ENCODE peak calls at places on chromosomes 7 and 10, in four cellular contexts. One of them, this sample, is unnamed.

GRCh38 chr10:112804036-112804435 is 146.0 kb upstream of the TCF7L2 start:
- DNase-seq in GM23248: no peak
- DNase-seq in HCT116: no peak
- DNase-seq in heart left ventricle: no peak
- DNase-seq in this sample: no peak

GRCh38 chr7:50266893-50267386 is 37.6 kb upstream of the IKZF1 start:
- DNase-seq in GM23248: no peak
- DNase-seq in heart left ventricle: peak; percentile 31
- DNase-seq in HCT116: no peak
- DNase-seq in this sample: no peak

GRCh38 chr7:113086431-113086888 is at the start of gene GPR85:
- DNase-seq in HCT116: no peak
- DNase-seq in heart left ventricle: peak; percentile 43
- DNase-seq in GM23248: peak; percentile 90
- DNase-seq in this sample: peak; percentile 91

GRCh38 chr7:116499168-116500070 is at the start of gene CAV2:
- DNase-seq in GM23248: peak; percentile 85
- DNase-seq in heart left ventricle: peak; percentile 87
- DNase-seq in HCT116: peak; percentile 74
- DNase-seq in this sample: peak; percentile 87

GRCh38 chr10:112229096-112229495 is 45.5 kb upstream of the GPAM start:
- DNase-seq in heart left ventricle: no peak
- DNase-seq in GM23248: peak; percentile 72
- DNase-seq in HCT116: no peak
- DNase-seq in this sample: no peak

GRCh38 chr10:43197834-43198681 is 59.8 kb downstream of the CSGALNACT2 start:
- DNase-seq in HCT116: no peak
- DNase-seq in GM23248: peak; percentile 65
- DNase-seq in heart left ventricle: no peak
- DNase-seq in this sample: no peak

GRCh38 chr10:3452234-3452633 is 279.7 kb upstream of the PITRM1 start:
- DNase-seq in HCT116: no peak
- DNase-seq in GM23248: peak; percentile 90
- DNase-seq in heart left ventricle: no peak
- DNase-seq in this sample: peak; percentile 89

GRCh38 chr10:14684363-14684762 is 90.3 kb downstream of the FAM107B start:
- DNase-seq in HCT116: no peak
- DNase-seq in GM23248: peak; percentile 48
- DNase-seq in heart left ventricle: no peak
- DNase-seq in this sample: no peak

GRCh38 chr7:2970907-2971306 is 72.8 kb downstream of the CARD11 start:
- DNase-seq in heart left ventricle: no peak
- DNase-seq in HCT116: no peak
- DNase-seq in GM23248: no peak
- DNase-seq in this sample: no peak

GRCh38 chr7:130401101-130401500 is 20.8 kb downstream of the CPA1 start:
- DNase-seq in heart left ventricle: no peak
- DNase-seq in GM23248: no peak
- DNase-seq in HCT116: no peak
- DNase-seq in this sample: peak; percentile 66

GRCh38 chr10:60606343-60607080 is 171.8 kb upstream of the CDK1 start:
- DNase-seq in heart left ventricle: no peak
- DNase-seq in HCT116: no peak
- DNase-seq in GM23248: peak; percentile 79
- DNase-seq in this sample: peak; percentile 36

GRCh38 chr7:3378390-3379120 is 77.5 kb downstream of the SDK1 start:
- DNase-seq in HCT116: no peak
- DNase-seq in GM23248: no peak
- DNase-seq in heart left ventricle: no peak
- DNase-seq in this sample: no peak

GRCh38 chr10:45280113-45280512 is 35.3 kb downstream of the OR13A1 start:
- DNase-seq in GM23248: no peak
- DNase-seq in heart left ventricle: no peak
- DNase-seq in HCT116: no peak
- DNase-seq in this sample: no peak

GRCh38 chr10:113071446-113071845 is 121.4 kb downstream of the TCF7L2 start:
- DNase-seq in HCT116: no peak
- DNase-seq in GM23248: peak; percentile 16
- DNase-seq in heart left ventricle: peak; percentile 84
- DNase-seq in this sample: no peak

GRCh38 chr10:32197423-32197822 is 141.2 kb upstream of the KIF5B start:
- DNase-seq in GM23248: no peak
- DNase-seq in heart left ventricle: no peak
- DNase-seq in HCT116: no peak
- DNase-seq in this sample: no peak

GRCh38 chr10:124701881-124702656 is 42.1 kb downstream of the FAM53B start:
- DNase-seq in HCT116: no peak
- DNase-seq in GM23248: no peak
- DNase-seq in heart left ventricle: peak; percentile 65
- DNase-seq in this sample: no peak

GRCh38 chr7:29639887-29640600 is 76.4 kb downstream of the PRR15 start:
- DNase-seq in heart left ventricle: no peak
- DNase-seq in GM23248: no peak
- DNase-seq in HCT116: no peak
- DNase-seq in this sample: no peak

GRCh38 chr10:73793456-73793855 is 8.1 kb downstream of the ZSWIM8 start:
- DNase-seq in GM23248: no peak
- DNase-seq in HCT116: no peak
- DNase-seq in heart left ventricle: no peak
- DNase-seq in this sample: no peak

GRCh38 chr10:81963606-81964005 is 88.6 kb downstream of the NRG3 start:
- DNase-seq in HCT116: no peak
- DNase-seq in GM23248: no peak
- DNase-seq in heart left ventricle: no peak
- DNase-seq in this sample: no peak

GRCh38 chr10:24901686-24902399 is 50.6 kb downstream of the PRTFDC1 start:
- DNase-seq in HCT116: peak; percentile 92
- DNase-seq in heart left ventricle: peak; percentile 33
- DNase-seq in GM23248: peak; percentile 94
- DNase-seq in this sample: peak; percentile 61

GRCh38 chr7:117645456-117646181 is 165.8 kb downstream of the CFTR start:
- DNase-seq in heart left ventricle: no peak
- DNase-seq in HCT116: no peak
- DNase-seq in GM23248: peak; percentile 2
- DNase-seq in this sample: peak; percentile 59

GRCh38 chr10:112360308-112361270 is 13.3 kb upstream of the ACSL5 start:
- DNase-seq in heart left ventricle: peak; percentile 64
- DNase-seq in GM23248: peak; percentile 81
- DNase-seq in HCT116: no peak
- DNase-seq in this sample: peak; percentile 10

GRCh38 chr10:13686331-13686752 is 99.6 kb downstream of the PRPF18 start:
- DNase-seq in HCT116: no peak
- DNase-seq in GM23248: no peak
- DNase-seq in heart left ventricle: peak; percentile 65
- DNase-seq in this sample: no peak

GRCh38 chr10:71316081-71316785 is 2.8 kb upstream of the SLC29A3 start:
- DNase-seq in GM23248: peak; percentile 13
- DNase-seq in HCT116: no peak
- DNase-seq in heart left ventricle: no peak
- DNase-seq in this sample: peak; percentile 24

GRCh38 chr7:133570321-133570720 is 317.4 kb downstream of the EXOC4 start:
- DNase-seq in heart left ventricle: no peak
- DNase-seq in HCT116: no peak
- DNase-seq in GM23248: no peak
- DNase-seq in this sample: no peak

GRCh38 chr7:45687185-45687560 is 113.0 kb downstream of the ADCY1 start:
- DNase-seq in heart left ventricle: no peak
- DNase-seq in HCT116: no peak
- DNase-seq in GM23248: no peak
- DNase-seq in this sample: no peak

GRCh38 chr10:96743988-96744585 is 23.8 kb upstream of the PIK3AP1 start:
- DNase-seq in GM23248: peak; percentile 16
- DNase-seq in heart left ventricle: no peak
- DNase-seq in HCT116: no peak
- DNase-seq in this sample: peak; percentile 40

GRCh38 chr7:148588168-148588890 is 2.2 kb upstream of the C7orf33 start:
- DNase-seq in HCT116: no peak
- DNase-seq in heart left ventricle: no peak
- DNase-seq in GM23248: no peak
- DNase-seq in this sample: no peak

GRCh38 chr7:128740996-128741395 is 1.8 kb downstream of the CALU start:
- DNase-seq in heart left ventricle: peak; percentile 25
- DNase-seq in GM23248: peak; percentile 60
- DNase-seq in HCT116: no peak
- DNase-seq in this sample: peak; percentile 35

GRCh38 chr7:74396993-74397392 is 56.7 kb upstream of the GTF2IRD1 start:
- DNase-seq in HCT116: no peak
- DNase-seq in GM23248: no peak
- DNase-seq in heart left ventricle: no peak
- DNase-seq in this sample: no peak

GRCh38 chr7:150657526-150657925 is 25.3 kb upstream of the GIMAP6 start:
- DNase-seq in HCT116: no peak
- DNase-seq in GM23248: no peak
- DNase-seq in heart left ventricle: no peak
- DNase-seq in this sample: no peak

GRCh38 chr10:124225468-124226270 is 132.3 kb upstream of the CHST15 start:
- DNase-seq in heart left ventricle: no peak
- DNase-seq in HCT116: no peak
- DNase-seq in GM23248: no peak
- DNase-seq in this sample: no peak

GRCh38 chr10:52617346-52617745 is 155.2 kb downstream of the MBL2 start:
- DNase-seq in HCT116: no peak
- DNase-seq in GM23248: peak; percentile 49
- DNase-seq in heart left ventricle: no peak
- DNase-seq in this sample: peak; percentile 19

GRCh38 chr7:157853789-157854065 is 516.9 kb downstream of the DNAJB6 start:
- DNase-seq in heart left ventricle: no peak
- DNase-seq in HCT116: no peak
- DNase-seq in GM23248: no peak
- DNase-seq in this sample: no peak

GRCh38 chr7:23419845-23420244 is 50.4 kb downstream of the IGF2BP3 start:
- DNase-seq in heart left ventricle: no peak
- DNase-seq in HCT116: no peak
- DNase-seq in GM23248: no peak
- DNase-seq in this sample: no peak

GRCh38 chr10:13708256-13708990 is 121.7 kb downstream of the PRPF18 start:
- DNase-seq in heart left ventricle: no peak
- DNase-seq in GM23248: no peak
- DNase-seq in HCT116: no peak
- DNase-seq in this sample: no peak

DNA sequence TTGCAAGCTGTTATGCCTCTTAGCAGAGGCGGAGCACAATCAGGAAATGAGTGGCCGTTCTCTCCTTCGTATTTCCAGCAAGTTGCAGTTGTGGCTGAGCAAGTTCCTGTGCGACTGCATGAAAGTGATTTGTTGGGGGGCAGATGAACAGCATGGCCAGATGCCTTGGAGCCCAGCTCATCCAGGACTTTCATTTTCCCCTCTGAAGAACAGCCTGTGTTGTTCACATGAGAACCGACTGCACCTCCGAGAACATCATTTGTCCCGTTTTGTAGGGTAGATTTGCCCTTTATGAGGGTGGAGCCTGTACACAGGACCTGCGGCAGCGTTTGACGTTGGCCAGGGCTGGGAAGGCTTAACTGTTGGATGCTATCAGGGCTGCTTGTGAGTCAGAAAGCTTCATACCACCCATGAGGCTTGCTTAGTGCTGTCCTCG is 4.4 kb downstream of the BAG3 start:
- DNase-seq in heart left ventricle: peak; percentile 58
- DNase-seq in HCT116: no peak
- DNase-seq in GM23248: peak; percentile 94
- DNase-seq in this sample: peak; percentile 34
- H3K4me3 ChIP-seq in heart left ventricle: peak overlapping the region; percentile 98
- H3K4me3 ChIP-seq in HCT116: no peak overlapping the region
- H3K4me3 ChIP-seq in GM23248: peak overlapping the region; percentile 93
- H3K4me3 ChIP-seq in this sample: peak overlapping the region; percentile 89

DNA sequence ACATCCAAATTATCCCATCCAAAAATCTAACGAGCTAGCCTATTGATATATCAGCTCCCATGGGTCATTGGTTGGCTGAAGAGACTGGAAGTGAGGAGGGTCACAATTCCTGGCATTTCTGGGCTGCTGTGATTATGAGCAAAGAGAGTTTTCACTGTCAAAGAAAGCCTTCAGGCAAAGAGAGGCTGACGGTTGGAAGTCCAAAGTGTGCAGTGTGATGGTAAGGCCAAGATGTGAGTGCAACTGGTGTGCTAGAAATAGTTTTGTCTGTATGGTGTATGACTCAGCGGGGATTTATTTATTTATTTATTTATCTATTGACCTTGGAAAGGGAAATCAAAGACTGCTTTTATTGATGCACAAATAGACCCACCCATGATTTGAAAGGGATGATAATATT is 75.0 kb downstream of the AASS start:
- DNase-seq in heart left ventricle: no peak
- DNase-seq in HCT116: no peak
- DNase-seq in GM23248: no peak
- DNase-seq in this sample: peak; percentile 2
- H3K4me3 ChIP-seq in heart left ventricle: no peak overlapping the region
- H3K4me3 ChIP-seq in HCT116: no peak overlapping the region
- H3K4me3 ChIP-seq in GM23248: no peak overlapping the region
- H3K4me3 ChIP-seq in this sample: no peak overlapping the region

GRCh38 chr7:31052841-31053601 is 913 bp downstream of the ADCYAP1R1 start:
- DNase-seq in HCT116: no peak
- DNase-seq in GM23248: no peak
- DNase-seq in heart left ventricle: no peak
- DNase-seq in this sample: no peak

GRCh38 chr7:31054608-31055273 is 2.6 kb downstream of the ADCYAP1R1 start:
- DNase-seq in heart left ventricle: no peak
- DNase-seq in GM23248: no peak
- DNase-seq in HCT116: no peak
- DNase-seq in this sample: no peak

GRCh38 chr7:31053986-31054385 is 1.9 kb downstream of the ADCYAP1R1 start:
- DNase-seq in GM23248: no peak
- DNase-seq in HCT116: no peak
- DNase-seq in heart left ventricle: no peak
- DNase-seq in this sample: no peak

GRCh38 chr7:31051598-31052503 is at the start of gene ADCYAP1R1:
- DNase-seq in heart left ventricle: peak; percentile 44
- DNase-seq in HCT116: no peak
- DNase-seq in GM23248: no peak
- DNase-seq in this sample: peak; percentile 2

GRCh38 chr7:31052504-31052840 is 364 bp downstream of the ADCYAP1R1 start:
- DNase-seq in GM23248: no peak
- DNase-seq in HCT116: no peak
- DNase-seq in heart left ventricle: no peak
- DNase-seq in this sample: no peak
- H3K4me3 ChIP-seq in GM23248: no peak overlapping the region
- H3K4me3 ChIP-seq in HCT116: no peak overlapping the region
- H3K4me3 ChIP-seq in heart left ventricle: peak overlapping the region; percentile 58
- H3K4me3 ChIP-seq in this sample: peak overlapping the region; percentile 56

DNA sequence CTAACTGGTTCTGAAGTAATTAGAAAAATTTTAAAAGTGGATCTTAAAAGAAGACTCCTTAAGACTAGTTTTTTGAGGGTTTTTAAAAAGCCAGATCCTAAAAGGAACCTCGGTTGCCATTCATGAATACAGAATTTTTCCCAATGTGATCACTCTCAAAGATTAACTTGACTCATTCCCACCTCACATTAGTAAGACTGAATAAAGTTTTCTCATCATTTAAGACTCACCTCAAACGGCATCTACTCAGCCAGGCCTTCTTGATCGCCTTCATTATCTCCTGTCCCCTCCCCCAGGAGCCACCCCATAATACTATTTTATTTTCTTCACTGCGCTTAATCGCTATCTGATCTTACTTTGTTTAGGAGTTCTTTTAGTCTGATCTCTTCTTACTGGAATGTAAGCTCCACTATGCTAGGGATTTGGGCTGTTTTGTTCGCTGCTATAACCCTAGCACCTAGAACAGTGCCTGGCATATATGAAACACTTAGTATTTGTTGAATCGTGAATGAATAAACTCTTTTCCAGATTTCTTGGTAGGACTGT is 55.9 kb upstream of the PCGF5 start:
- DNase-seq in HCT116: no peak
- DNase-seq in heart left ventricle: no peak
- DNase-seq in GM23248: peak; percentile 66
- DNase-seq in this sample: peak; percentile 45
- H3K4me3 ChIP-seq in HCT116: no peak overlapping the region
- H3K4me3 ChIP-seq in heart left ventricle: peak overlapping the region; percentile 89
- H3K4me3 ChIP-seq in GM23248: peak overlapping the region; percentile 82
- H3K4me3 ChIP-seq in this sample: peak overlapping the region; percentile 90